ENCODE peak calls at places on chromosome 2, in five cellular contexts. One of them, this sample, is unnamed.

GRCh38 chr2:62196278-62196901 is 475 bp downstream of the B3GNT2 start:
- DNase-seq in activated T-helper 1 cell treated with anti-CD3 and anti-CD28 coated beads, Interleukin-12 subunit alpha, Interleukin-12 subunit beta, Interleukin-2, Interleukin-4 antibody, amounts not matched to agents 30 ng/mL and 10 ng/mL and 1 ng/mL, durations not matched to agents 14 hours and 24 hours and 36 hours: peak; percentile 53
- DNase-seq in progenitor cell of endocrine pancreas: peak; percentile 49
- DNase-seq in ACHN: peak; percentile 52
- DNase-seq in NCI-H2029 treated with DMSO at 0.1 percent for 48 hours: no peak
- DNase-seq in this sample: no peak

GRCh38 chr2:71457959-71458322 is 4.6 kb downstream of the DYSF start:
- DNase-seq in progenitor cell of endocrine pancreas: no peak
- DNase-seq in NCI-H2029 treated with DMSO at 0.1 percent for 48 hours: no peak
- DNase-seq in ACHN: no peak
- DNase-seq in activated T-helper 1 cell treated with anti-CD3 and anti-CD28 coated beads, Interleukin-12 subunit alpha, Interleukin-12 subunit beta, Interleukin-2, Interleukin-4 antibody, amounts not matched to agents 30 ng/mL and 10 ng/mL and 1 ng/mL, durations not matched to agents 14 hours and 24 hours and 36 hours: no peak
- DNase-seq in this sample: no peak

GRCh38 chr2:56170536-56170935 is 13.3 kb upstream of the CCDC85A start:
- DNase-seq in activated T-helper 1 cell treated with anti-CD3 and anti-CD28 coated beads, Interleukin-12 subunit alpha, Interleukin-12 subunit beta, Interleukin-2, Interleukin-4 antibody, amounts not matched to agents 30 ng/mL and 10 ng/mL and 1 ng/mL, durations not matched to agents 14 hours and 24 hours and 36 hours: no peak
- DNase-seq in progenitor cell of endocrine pancreas: no peak
- DNase-seq in NCI-H2029 treated with DMSO at 0.1 percent for 48 hours: no peak
- DNase-seq in ACHN: no peak
- DNase-seq in this sample: no peak

GRCh38 chr2:170819941-170820646 is 3.4 kb downstream of the GAD1 start:
- DNase-seq in ACHN: no peak
- DNase-seq in progenitor cell of endocrine pancreas: no peak
- DNase-seq in activated T-helper 1 cell treated with anti-CD3 and anti-CD28 coated beads, Interleukin-12 subunit alpha, Interleukin-12 subunit beta, Interleukin-2, Interleukin-4 antibody, amounts not matched to agents 30 ng/mL and 10 ng/mL and 1 ng/mL, durations not matched to agents 14 hours and 24 hours and 36 hours: no peak
- DNase-seq in NCI-H2029 treated with DMSO at 0.1 percent for 48 hours: no peak
- DNase-seq in this sample: no peak

GRCh38 chr2:42567389-42567788 is 1.0 kb upstream of the MTA3 start:
- DNase-seq in NCI-H2029 treated with DMSO at 0.1 percent for 48 hours: no peak
- DNase-seq in progenitor cell of endocrine pancreas: no peak
- DNase-seq in ACHN: no peak
- DNase-seq in activated T-helper 1 cell treated with anti-CD3 and anti-CD28 coated beads, Interleukin-12 subunit alpha, Interleukin-12 subunit beta, Interleukin-2, Interleukin-4 antibody, amounts not matched to agents 30 ng/mL and 10 ng/mL and 1 ng/mL, durations not matched to agents 14 hours and 24 hours and 36 hours: no peak
- DNase-seq in this sample: no peak

GRCh38 chr2:64018715-64019082 is 529 bp downstream of the VPS54 start:
- DNase-seq in progenitor cell of endocrine pancreas: no peak
- DNase-seq in ACHN: peak; percentile 72
- DNase-seq in NCI-H2029 treated with DMSO at 0.1 percent for 48 hours: no peak
- DNase-seq in activated T-helper 1 cell treated with anti-CD3 and anti-CD28 coated beads, Interleukin-12 subunit alpha, Interleukin-12 subunit beta, Interleukin-2, Interleukin-4 antibody, amounts not matched to agents 30 ng/mL and 10 ng/mL and 1 ng/mL, durations not matched to agents 14 hours and 24 hours and 36 hours: no peak
- DNase-seq in this sample: no peak

GRCh38 chr2:164054651-164055050 is 318.8 kb upstream of the FIGN start:
- DNase-seq in NCI-H2029 treated with DMSO at 0.1 percent for 48 hours: no peak
- DNase-seq in ACHN: no peak
- DNase-seq in activated T-helper 1 cell treated with anti-CD3 and anti-CD28 coated beads, Interleukin-12 subunit alpha, Interleukin-12 subunit beta, Interleukin-2, Interleukin-4 antibody, amounts not matched to agents 30 ng/mL and 10 ng/mL and 1 ng/mL, durations not matched to agents 14 hours and 24 hours and 36 hours: no peak
- DNase-seq in progenitor cell of endocrine pancreas: no peak
- DNase-seq in this sample: no peak

GRCh38 chr2:209348453-209348852 is 75.4 kb upstream of the MAP2 start:
- DNase-seq in activated T-helper 1 cell treated with anti-CD3 and anti-CD28 coated beads, Interleukin-12 subunit alpha, Interleukin-12 subunit beta, Interleukin-2, Interleukin-4 antibody, amounts not matched to agents 30 ng/mL and 10 ng/mL and 1 ng/mL, durations not matched to agents 14 hours and 24 hours and 36 hours: no peak
- DNase-seq in NCI-H2029 treated with DMSO at 0.1 percent for 48 hours: peak; percentile 5
- DNase-seq in progenitor cell of endocrine pancreas: no peak
- DNase-seq in ACHN: no peak
- DNase-seq in this sample: no peak

GRCh38 chr2:138474093-138474834 is 27.3 kb upstream of the SPOPL start:
- DNase-seq in activated T-helper 1 cell treated with anti-CD3 and anti-CD28 coated beads, Interleukin-12 subunit alpha, Interleukin-12 subunit beta, Interleukin-2, Interleukin-4 antibody, amounts not matched to agents 30 ng/mL and 10 ng/mL and 1 ng/mL, durations not matched to agents 14 hours and 24 hours and 36 hours: no peak
- DNase-seq in progenitor cell of endocrine pancreas: no peak
- DNase-seq in NCI-H2029 treated with DMSO at 0.1 percent for 48 hours: no peak
- DNase-seq in ACHN: no peak
- DNase-seq in this sample: no peak

GRCh38 chr2:143525536-143525935 is 396.3 kb downstream of the ARHGAP15 start:
- DNase-seq in ACHN: no peak
- DNase-seq in NCI-H2029 treated with DMSO at 0.1 percent for 48 hours: no peak
- DNase-seq in activated T-helper 1 cell treated with anti-CD3 and anti-CD28 coated beads, Interleukin-12 subunit alpha, Interleukin-12 subunit beta, Interleukin-2, Interleukin-4 antibody, amounts not matched to agents 30 ng/mL and 10 ng/mL and 1 ng/mL, durations not matched to agents 14 hours and 24 hours and 36 hours: no peak
- DNase-seq in progenitor cell of endocrine pancreas: no peak
- DNase-seq in this sample: no peak

GRCh38 chr2:169824373-169825333 is at the start of gene METTL5:
- DNase-seq in ACHN: peak; percentile 86
- DNase-seq in NCI-H2029 treated with DMSO at 0.1 percent for 48 hours: peak; percentile 32
- DNase-seq in activated T-helper 1 cell treated with anti-CD3 and anti-CD28 coated beads, Interleukin-12 subunit alpha, Interleukin-12 subunit beta, Interleukin-2, Interleukin-4 antibody, amounts not matched to agents 30 ng/mL and 10 ng/mL and 1 ng/mL, durations not matched to agents 14 hours and 24 hours and 36 hours: peak; percentile 79
- DNase-seq in progenitor cell of endocrine pancreas: peak; percentile 83
- DNase-seq in this sample: peak; percentile 42

GRCh38 chr2:43158259-43158880 is 68.0 kb downstream of the ZFP36L2 start:
- DNase-seq in progenitor cell of endocrine pancreas: no peak
- DNase-seq in ACHN: peak; percentile 68
- DNase-seq in NCI-H2029 treated with DMSO at 0.1 percent for 48 hours: no peak
- DNase-seq in activated T-helper 1 cell treated with anti-CD3 and anti-CD28 coated beads, Interleukin-12 subunit alpha, Interleukin-12 subunit beta, Interleukin-2, Interleukin-4 antibody, amounts not matched to agents 30 ng/mL and 10 ng/mL and 1 ng/mL, durations not matched to agents 14 hours and 24 hours and 36 hours: peak; percentile 59
- DNase-seq in this sample: no peak

GRCh38 chr2:23404426-23404825 is 19.4 kb downstream of the KLHL29 start:
- DNase-seq in progenitor cell of endocrine pancreas: no peak
- DNase-seq in ACHN: peak; percentile 50
- DNase-seq in activated T-helper 1 cell treated with anti-CD3 and anti-CD28 coated beads, Interleukin-12 subunit alpha, Interleukin-12 subunit beta, Interleukin-2, Interleukin-4 antibody, amounts not matched to agents 30 ng/mL and 10 ng/mL and 1 ng/mL, durations not matched to agents 14 hours and 24 hours and 36 hours: no peak
- DNase-seq in NCI-H2029 treated with DMSO at 0.1 percent for 48 hours: peak; percentile 29
- DNase-seq in this sample: peak; percentile 77

GRCh38 chr2:42562474-42563144 is 5.8 kb upstream of the MTA3 start:
- DNase-seq in NCI-H2029 treated with DMSO at 0.1 percent for 48 hours: no peak
- DNase-seq in progenitor cell of endocrine pancreas: no peak
- DNase-seq in activated T-helper 1 cell treated with anti-CD3 and anti-CD28 coated beads, Interleukin-12 subunit alpha, Interleukin-12 subunit beta, Interleukin-2, Interleukin-4 antibody, amounts not matched to agents 30 ng/mL and 10 ng/mL and 1 ng/mL, durations not matched to agents 14 hours and 24 hours and 36 hours: no peak
- DNase-seq in ACHN: no peak
- DNase-seq in this sample: no peak

GRCh38 chr2:215218587-215219577 is 80.5 kb upstream of the ABCA12 start:
- DNase-seq in NCI-H2029 treated with DMSO at 0.1 percent for 48 hours: peak; percentile 18
- DNase-seq in ACHN: no peak
- DNase-seq in progenitor cell of endocrine pancreas: no peak
- DNase-seq in activated T-helper 1 cell treated with anti-CD3 and anti-CD28 coated beads, Interleukin-12 subunit alpha, Interleukin-12 subunit beta, Interleukin-2, Interleukin-4 antibody, amounts not matched to agents 30 ng/mL and 10 ng/mL and 1 ng/mL, durations not matched to agents 14 hours and 24 hours and 36 hours: no peak
- DNase-seq in this sample: no peak

GRCh38 chr2:167052825-167053224 is 164.5 kb downstream of the XIRP2 start:
- DNase-seq in ACHN: peak; percentile 26
- DNase-seq in activated T-helper 1 cell treated with anti-CD3 and anti-CD28 coated beads, Interleukin-12 subunit alpha, Interleukin-12 subunit beta, Interleukin-2, Interleukin-4 antibody, amounts not matched to agents 30 ng/mL and 10 ng/mL and 1 ng/mL, durations not matched to agents 14 hours and 24 hours and 36 hours: no peak
- DNase-seq in progenitor cell of endocrine pancreas: no peak
- DNase-seq in NCI-H2029 treated with DMSO at 0.1 percent for 48 hours: no peak
- DNase-seq in this sample: no peak

GRCh38 chr2:241863021-241863954 is 4.6 kb upstream of the PDCD1 start:
- DNase-seq in progenitor cell of endocrine pancreas: no peak
- DNase-seq in activated T-helper 1 cell treated with anti-CD3 and anti-CD28 coated beads, Interleukin-12 subunit alpha, Interleukin-12 subunit beta, Interleukin-2, Interleukin-4 antibody, amounts not matched to agents 30 ng/mL and 10 ng/mL and 1 ng/mL, durations not matched to agents 14 hours and 24 hours and 36 hours: peak; percentile 38
- DNase-seq in NCI-H2029 treated with DMSO at 0.1 percent for 48 hours: no peak
- DNase-seq in ACHN: no peak
- DNase-seq in this sample: no peak

GRCh38 chr2:169507698-169508097 is 1.8 kb upstream of the KLHL41 start:
- DNase-seq in activated T-helper 1 cell treated with anti-CD3 and anti-CD28 coated beads, Interleukin-12 subunit alpha, Interleukin-12 subunit beta, Interleukin-2, Interleukin-4 antibody, amounts not matched to agents 30 ng/mL and 10 ng/mL and 1 ng/mL, durations not matched to agents 14 hours and 24 hours and 36 hours: no peak
- DNase-seq in NCI-H2029 treated with DMSO at 0.1 percent for 48 hours: peak; percentile 77
- DNase-seq in ACHN: peak; percentile 8
- DNase-seq in progenitor cell of endocrine pancreas: no peak
- DNase-seq in this sample: peak; percentile 91

GRCh38 chr2:138213624-138214023 is 249.4 kb downstream of the HNMT start:
- DNase-seq in progenitor cell of endocrine pancreas: no peak
- DNase-seq in NCI-H2029 treated with DMSO at 0.1 percent for 48 hours: no peak
- DNase-seq in ACHN: no peak
- DNase-seq in activated T-helper 1 cell treated with anti-CD3 and anti-CD28 coated beads, Interleukin-12 subunit alpha, Interleukin-12 subunit beta, Interleukin-2, Interleukin-4 antibody, amounts not matched to agents 30 ng/mL and 10 ng/mL and 1 ng/mL, durations not matched to agents 14 hours and 24 hours and 36 hours: no peak
- DNase-seq in this sample: no peak

GRCh38 chr2:160646684-160647444 is 153.3 kb upstream of the RBMS1 start:
- DNase-seq in progenitor cell of endocrine pancreas: no peak
- DNase-seq in ACHN: no peak
- DNase-seq in activated T-helper 1 cell treated with anti-CD3 and anti-CD28 coated beads, Interleukin-12 subunit alpha, Interleukin-12 subunit beta, Interleukin-2, Interleukin-4 antibody, amounts not matched to agents 30 ng/mL and 10 ng/mL and 1 ng/mL, durations not matched to agents 14 hours and 24 hours and 36 hours: no peak
- DNase-seq in NCI-H2029 treated with DMSO at 0.1 percent for 48 hours: no peak
- DNase-seq in this sample: no peak

GRCh38 chr2:15160201-15160600 is 400.9 kb downstream of the NBAS start:
- DNase-seq in progenitor cell of endocrine pancreas: no peak
- DNase-seq in activated T-helper 1 cell treated with anti-CD3 and anti-CD28 coated beads, Interleukin-12 subunit alpha, Interleukin-12 subunit beta, Interleukin-2, Interleukin-4 antibody, amounts not matched to agents 30 ng/mL and 10 ng/mL and 1 ng/mL, durations not matched to agents 14 hours and 24 hours and 36 hours: no peak
- DNase-seq in NCI-H2029 treated with DMSO at 0.1 percent for 48 hours: no peak
- DNase-seq in ACHN: no peak
- DNase-seq in this sample: no peak

GRCh38 chr2:219254590-219255219 is 987 bp upstream of the TUBA4A start:
- DNase-seq in activated T-helper 1 cell treated with anti-CD3 and anti-CD28 coated beads, Interleukin-12 subunit alpha, Interleukin-12 subunit beta, Interleukin-2, Interleukin-4 antibody, amounts not matched to agents 30 ng/mL and 10 ng/mL and 1 ng/mL, durations not matched to agents 14 hours and 24 hours and 36 hours: peak; percentile 46
- DNase-seq in ACHN: no peak
- DNase-seq in progenitor cell of endocrine pancreas: no peak
- DNase-seq in NCI-H2029 treated with DMSO at 0.1 percent for 48 hours: no peak
- DNase-seq in this sample: no peak

GRCh38 chr2:203824057-203824456 is 43.5 kb upstream of the CTLA4 start:
- DNase-seq in activated T-helper 1 cell treated with anti-CD3 and anti-CD28 coated beads, Interleukin-12 subunit alpha, Interleukin-12 subunit beta, Interleukin-2, Interleukin-4 antibody, amounts not matched to agents 30 ng/mL and 10 ng/mL and 1 ng/mL, durations not matched to agents 14 hours and 24 hours and 36 hours: no peak
- DNase-seq in ACHN: no peak
- DNase-seq in NCI-H2029 treated with DMSO at 0.1 percent for 48 hours: no peak
- DNase-seq in progenitor cell of endocrine pancreas: no peak
- DNase-seq in this sample: no peak

GRCh38 chr2:226136739-226137138 is 662.9 kb downstream of the IRS1 start:
- DNase-seq in ACHN: no peak
- DNase-seq in NCI-H2029 treated with DMSO at 0.1 percent for 48 hours: no peak
- DNase-seq in progenitor cell of endocrine pancreas: no peak
- DNase-seq in activated T-helper 1 cell treated with anti-CD3 and anti-CD28 coated beads, Interleukin-12 subunit alpha, Interleukin-12 subunit beta, Interleukin-2, Interleukin-4 antibody, amounts not matched to agents 30 ng/mL and 10 ng/mL and 1 ng/mL, durations not matched to agents 14 hours and 24 hours and 36 hours: no peak
- DNase-seq in this sample: no peak

GRCh38 chr2:121625953-121626352 is 23.3 kb downstream of the CLASP1 start:
- DNase-seq in NCI-H2029 treated with DMSO at 0.1 percent for 48 hours: no peak
- DNase-seq in ACHN: no peak
- DNase-seq in progenitor cell of endocrine pancreas: no peak
- DNase-seq in activated T-helper 1 cell treated with anti-CD3 and anti-CD28 coated beads, Interleukin-12 subunit alpha, Interleukin-12 subunit beta, Interleukin-2, Interleukin-4 antibody, amounts not matched to agents 30 ng/mL and 10 ng/mL and 1 ng/mL, durations not matched to agents 14 hours and 24 hours and 36 hours: no peak
- DNase-seq in this sample: no peak

GRCh38 chr2:6784299-6784698 is 81.4 kb downstream of the CMPK2 start:
- DNase-seq in NCI-H2029 treated with DMSO at 0.1 percent for 48 hours: no peak
- DNase-seq in progenitor cell of endocrine pancreas: no peak
- DNase-seq in activated T-helper 1 cell treated with anti-CD3 and anti-CD28 coated beads, Interleukin-12 subunit alpha, Interleukin-12 subunit beta, Interleukin-2, Interleukin-4 antibody, amounts not matched to agents 30 ng/mL and 10 ng/mL and 1 ng/mL, durations not matched to agents 14 hours and 24 hours and 36 hours: no peak
- DNase-seq in ACHN: no peak
- DNase-seq in this sample: no peak

GRCh38 chr2:121485039-121485438 is 45.6 kb upstream of the RNU4ATAC start:
- DNase-seq in ACHN: peak; percentile 16
- DNase-seq in NCI-H2029 treated with DMSO at 0.1 percent for 48 hours: no peak
- DNase-seq in activated T-helper 1 cell treated with anti-CD3 and anti-CD28 coated beads, Interleukin-12 subunit alpha, Interleukin-12 subunit beta, Interleukin-2, Interleukin-4 antibody, amounts not matched to agents 30 ng/mL and 10 ng/mL and 1 ng/mL, durations not matched to agents 14 hours and 24 hours and 36 hours: no peak
- DNase-seq in progenitor cell of endocrine pancreas: no peak
- DNase-seq in this sample: no peak

GRCh38 chr2:218582085-218582484 is 13.4 kb downstream of the CNOT9 start:
- DNase-seq in NCI-H2029 treated with DMSO at 0.1 percent for 48 hours: no peak
- DNase-seq in ACHN: peak; percentile 66
- DNase-seq in activated T-helper 1 cell treated with anti-CD3 and anti-CD28 coated beads, Interleukin-12 subunit alpha, Interleukin-12 subunit beta, Interleukin-2, Interleukin-4 antibody, amounts not matched to agents 30 ng/mL and 10 ng/mL and 1 ng/mL, durations not matched to agents 14 hours and 24 hours and 36 hours: no peak
- DNase-seq in progenitor cell of endocrine pancreas: no peak
- DNase-seq in this sample: no peak

This sample was measured in SHP77 treated with DMSO at 0.1 percent for 48 hours.